ENCODE peak calls at places on chromosomes 16 and 17, in eight cellular contexts. Q, P, S, A, N, X, V and I are unnamed samples. For H3K4me1, the result is how much of the 10 kb centered on the place peaks cover.

GRCh38 chr16:20812510-20812909 is 6.2 kb downstream of the REXO5 start:
- DNase-seq in P (no peak), V (no peak), N (no peak), S (no peak), Q (no peak), A (no peak), X (no peak), I (no peak)

GRCh38 chr16:47995354-47995753 is 160.4 kb downstream of the ABCC12 start:
- DNase-seq in X (no peak), Q (no peak), P (no peak), A (no peak), V (no peak), N (no peak), S (no peak), I (no peak)

GRCh38 chr16:48524348-48525200 is 85.4 kb downstream of the N4BP1 start:
- DNase-seq in A (no peak), Q (no peak), S (peak), X (no peak), V (peak), P (no peak), N (no peak), I (no peak)

GRCh38 chr17:22511431-22511830 is 819.1 kb downstream of the KCNJ18 start:
- DNase-seq in Q (no peak), P (no peak), V (no peak), X (no peak), S (no peak), A (no peak), N (no peak), I (no peak)

GRCh38 chr17:78137392-78138203 is 7.0 kb downstream of the TMC8 start:
- DNase-seq in P (no peak), N (no peak), S (no peak), A (no peak), V (peak), X (no peak), Q (peak), I (no peak)

GRCh38 chr17:80621335-80622169 is 76.9 kb downstream of the RPTOR start:
- DNase-seq in V (no peak), N (no peak), S (no peak), X (no peak), A (no peak), Q (no peak), P (no peak), I (no peak)

GRCh38 chr16:50326835-50327465 is 41.8 kb downstream of the BRD7 start:
- DNase-seq in V (peak), N (no peak), Q (no peak), P (no peak), X (no peak), A (peak), S (no peak), I (no peak)

GRCh38 chr17:60089097-60089844 is 10.6 kb upstream of the HEATR6 start:
- DNase-seq in X (no peak), S (no peak), N (no peak), A (no peak), Q (no peak), P (no peak), V (peak), I (peak)

GRCh38 chr17:82415336-82415735 is 2.8 kb upstream of the HEXD start:
- DNase-seq in A (no peak), V (no peak), N (no peak), Q (no peak), S (no peak), P (no peak), X (no peak), I (no peak)

GRCh38 chr16:27618140-27618539 is 68.2 kb downstream of the KATNIP start:
- DNase-seq in P (no peak), N (peak), S (no peak), X (no peak), Q (no peak), V (no peak), A (no peak), I (no peak)

GRCh38 chr16:54290203-54291106 is 3.9 kb upstream of the IRX3 start:
- DNase-seq in P (no peak), S (peak), V (no peak), Q (no peak), N (no peak), X (no peak), A (no peak), I (peak)

GRCh38 chr17:6713918-6714271 is 726 bp upstream of the SLC13A5 start:
- DNase-seq in S (no peak), Q (no peak), A (no peak), N (no peak), X (no peak), P (no peak), V (no peak), I (no peak)

GRCh38 chr16:84278333-84278732 is 16.3 kb upstream of the WFDC1 start:
- DNase-seq in P (no peak), S (no peak), N (no peak), V (no peak), A (no peak), Q (no peak), X (no peak), I (no peak)

GRCh38 chr16:86585821-86586611 is 7.7 kb downstream of the FOXL1 start:
- DNase-seq in A (no peak), P (no peak), Q (no peak), V (no peak), S (no peak), N (no peak), X (no peak), I (no peak)
- TF ChIP-seq POLR2A in A (no peak), P (no peak), Q (no peak), V (no peak), S (no peak), N (no peak), X (no peak), I (no peak)

GRCh38 chr16:81673432-81673831 is 105.7 kb upstream of the PLCG2 start:
- DNase-seq in S (no peak), Q (no peak), A (no peak), P (no peak), V (no peak), X (no peak), N (no peak), I (peak)
- H3K4me1 ChIP-seq in S (under half), Q (under half), A (under half), P (under half), V (under half), X (under half), N (under half), I (under half)

GRCh38 chr16:19086322-19087199 is 19.1 kb downstream of the COQ7 start:
- DNase-seq in X (peak), N (peak), V (peak), Q (peak), S (peak), A (peak), P (peak), I (peak)
- TF ChIP-seq POLR2A in X (peak), N (no peak), V (no peak), Q (no peak), S (no peak), A (peak), P (no peak), I (no peak)

GRCh38 chr16:22071352-22071923 is 20.9 kb upstream of the VWA3A start:
- DNase-seq in N (no peak), X (peak), Q (no peak), V (no peak), A (no peak), P (no peak), S (no peak), I (no peak)
- H3K4me1 ChIP-seq in N (under half), X (half or more), Q (under half), V (under half), A (under half), P (under half), S (under half), I (under half)

DNA sequence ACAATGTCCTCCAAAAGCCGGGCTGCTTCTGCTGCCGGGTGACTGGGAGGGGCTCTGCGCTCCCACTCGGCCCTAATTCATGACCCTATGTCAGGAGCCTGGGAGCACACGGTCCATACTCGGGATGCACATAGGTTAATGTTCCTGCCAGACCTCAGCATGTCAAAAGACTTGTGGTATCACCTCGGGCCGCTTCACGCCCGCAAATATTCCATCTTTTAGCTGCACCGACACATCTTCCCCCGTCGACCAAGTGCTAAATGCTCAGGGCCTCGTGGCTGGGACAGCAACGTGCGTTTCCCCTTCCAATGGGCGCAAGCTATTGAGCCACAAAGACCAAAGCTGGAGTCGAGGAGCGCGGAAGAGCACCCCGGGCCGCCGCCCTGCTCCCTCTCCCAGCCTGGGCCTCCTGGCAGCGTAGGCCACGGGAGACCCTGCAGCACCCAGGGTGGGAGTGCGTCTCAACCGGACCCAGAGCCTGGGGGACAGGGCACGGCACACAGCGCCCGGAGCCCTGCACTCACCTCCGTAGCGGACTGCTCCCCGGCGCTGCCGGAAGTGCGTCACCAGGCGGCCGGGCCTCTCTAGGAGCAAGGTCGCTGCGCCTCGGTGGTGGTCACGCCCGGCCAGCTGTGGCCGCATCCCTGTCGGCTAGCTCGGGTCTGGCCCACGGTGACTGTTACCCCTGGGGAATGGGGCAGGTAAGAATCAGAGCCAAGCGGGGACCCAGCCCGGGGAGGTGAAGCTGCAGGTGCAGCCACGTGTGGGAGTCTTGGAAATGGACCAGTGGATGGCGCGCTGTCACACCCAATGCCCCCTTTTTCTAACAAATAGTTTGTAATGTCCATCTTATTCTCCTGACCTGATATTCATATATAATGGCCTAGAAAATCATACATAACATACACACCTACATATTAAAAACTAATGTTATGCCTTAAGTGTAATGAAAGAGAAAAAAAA is at the start of gene ZNF23:
- DNase-seq in A (peak), S (peak), P (peak), N (peak), V (peak), Q (peak), X (peak), I (peak)
- TF ChIP-seq POLR2A in A (peak), S (peak), P (peak), N (peak), V (peak), Q (peak), X (peak), I (peak)

DNA sequence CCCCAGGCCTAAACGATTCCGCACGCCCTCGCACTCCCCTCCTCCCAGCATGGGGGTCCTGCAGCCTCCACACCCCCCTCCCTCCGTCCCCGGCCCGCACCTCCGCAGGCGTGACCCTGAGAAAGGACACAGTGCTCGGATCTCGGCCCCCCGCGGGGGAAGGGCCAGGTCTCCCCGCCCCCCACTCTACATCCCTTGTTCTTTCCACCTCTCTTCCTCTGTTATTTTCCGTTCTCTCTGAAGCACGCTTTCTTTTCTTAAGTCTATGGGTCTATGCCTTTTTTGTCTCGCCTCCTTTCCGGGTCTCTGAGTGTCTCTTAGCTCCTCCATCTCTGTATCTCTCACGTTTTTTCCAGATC is 2.0 kb upstream of the HES7 start:
- DNase-seq in Q (peak), V (no peak), X (no peak), S (no peak), A (peak), N (no peak), P (no peak), I (no peak)
- H3K4me1 ChIP-seq in Q (under half), V (half or more), X (under half), S (half or more), A (half or more), N (half or more), P (under half), I (half or more)

GRCh38 chr17:28551421-28552186 is 820 bp downstream of the UNC119 start:
- DNase-seq in X (peak), S (no peak), P (no peak), A (no peak), Q (no peak), N (no peak), V (no peak), I (no peak)

GRCh38 chr17:28554565-28554964 is 2.1 kb upstream of the UNC119 start:
- DNase-seq in S (no peak), P (no peak), Q (no peak), X (peak), V (no peak), A (no peak), N (no peak), I (no peak)

GRCh38 chr17:28550858-28551257 is 1.6 kb downstream of the UNC119 start:
- DNase-seq in V (no peak), N (no peak), P (no peak), X (no peak), S (no peak), Q (no peak), A (no peak), I (no peak)

GRCh38 chr17:28553000-28553505 is 629 bp upstream of the UNC119 start:
- DNase-seq in S (no peak), A (no peak), N (no peak), X (no peak), P (no peak), Q (no peak), V (no peak), I (no peak)

GRCh38 chr17:28552201-28552999 is at the start of gene UNC119:
- DNase-seq in N (peak), V (peak), Q (peak), A (peak), P (peak), S (peak), X (peak), I (peak)
- TF ChIP-seq POLR2A in N (peak), V (peak), Q (peak), A (peak), P (peak), S (peak), X (peak), I (no peak)

DNA sequence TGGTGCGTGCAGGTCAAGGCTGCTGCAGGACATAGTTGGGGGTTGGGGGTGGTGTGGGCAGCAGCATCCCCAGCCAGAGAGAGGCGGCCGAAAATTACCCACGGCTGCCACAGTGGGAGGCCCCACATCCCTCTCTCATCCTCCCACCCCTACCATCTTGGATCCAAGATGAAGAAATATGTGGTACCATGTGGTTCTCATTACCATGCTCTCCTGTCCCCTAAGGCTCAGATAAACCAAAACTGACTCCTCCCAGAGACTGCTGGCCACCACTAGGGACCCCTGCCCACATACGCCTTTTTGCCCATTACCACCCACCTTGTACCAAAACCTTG is 120.4 kb downstream of the HIC1 start:
- DNase-seq in X (no peak), A (no peak), P (no peak), Q (no peak), N (no peak), V (no peak), S (no peak), I (no peak)
- H3K4me1 ChIP-seq in X (half or more), A (half or more), P (half or more), Q (half or more), N (half or more), V (half or more), S (half or more), I (half or more)

GRCh38 chr16:534856-535445 is 7.4 kb downstream of the CAPN15 start:
- DNase-seq in P (no peak), A (no peak), S (no peak), N (no peak), V (no peak), X (no peak), Q (no peak), I (no peak)
- TF ChIP-seq POLR2A in P (no peak), A (no peak), S (no peak), N (no peak), V (no peak), X (no peak), Q (no peak), I (no peak)

DNA sequence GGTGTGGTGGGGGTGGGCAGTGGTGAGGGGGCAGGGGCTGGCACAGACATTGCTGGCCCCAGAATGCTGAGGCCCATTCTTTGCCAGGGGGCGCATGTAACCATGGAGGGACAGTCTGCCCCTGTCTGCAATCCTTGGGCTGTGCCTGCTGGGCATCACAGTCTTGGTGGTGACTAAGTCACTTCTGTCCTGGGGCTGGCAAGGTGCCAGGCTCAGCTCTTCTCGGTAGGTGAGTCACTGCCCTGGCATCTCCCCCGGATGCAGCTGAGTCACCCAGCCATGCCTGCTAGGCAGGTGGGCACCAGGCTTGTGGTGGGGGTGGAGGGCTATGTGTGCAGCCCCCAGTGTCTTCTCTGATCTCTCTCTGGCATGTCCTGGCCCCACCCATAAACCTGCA is 5.6 kb downstream of the RARA start:
- DNase-seq in A (peak), S (peak), N (peak), V (peak), P (peak), Q (peak), X (peak), I (peak)
- H3K4me1 ChIP-seq in A (half or more), S (half or more), N (half or more), V (half or more), P (under half), Q (under half), X (half or more), I (half or more)